ENCODE peak calls at places on chromosomes 7 and 10, in eight cellular contexts. X, C, S, J, G, V, W and A are unnamed samples.

GRCh38 chr7:3927446-3928110 is 626.5 kb downstream of the SDK1 start:
- DNase-seq in V (no peak), J (no peak), W (no peak), C (no peak), S (no peak), G (no peak), X (no peak), A (no peak)

GRCh38 chr7:16999541-17000266 is 117.9 kb upstream of the AGR3 start:
- DNase-seq in S (no peak), V (no peak), G (no peak), X (no peak), C (no peak), W (no peak), J (no peak), A (no peak)

GRCh38 chr10:64369885-64370773 is 848.9 kb downstream of the REEP3 start:
- DNase-seq in G (no peak), C (no peak), V (no peak), W (no peak), X (no peak), J (no peak), S (no peak), A (no peak)

GRCh38 chr10:107576746-107577145 is 412.2 kb upstream of the SORCS1 start:
- DNase-seq in C (no peak), G (no peak), J (no peak), X (no peak), V (no peak), W (peak; percentile 30), S (no peak), A (no peak)

GRCh38 chr10:59346321-59346720 is 16.0 kb downstream of the FAM13C start:
- DNase-seq in G (no peak), V (no peak), C (no peak), S (no peak), J (no peak), W (no peak), X (no peak), A (no peak)

GRCh38 chr10:27724287-27724686 is 21.3 kb downstream of the MKX start:
- DNase-seq in J (no peak), V (no peak), S (no peak), W (no peak), X (no peak), G (no peak), C (no peak), A (no peak)

GRCh38 chr7:70376561-70377031 is 755.3 kb upstream of the GALNT17 start:
- DNase-seq in S (no peak), C (no peak), G (no peak), J (no peak), W (no peak), X (no peak), V (no peak), A (no peak)

GRCh38 chr7:5677538-5678294 is 103.7 kb downstream of the RNF216 start:
- DNase-seq in G (peak; percentile 84), X (peak; percentile 61), J (peak; percentile 34), S (peak; percentile 84), W (peak; percentile 43), C (no peak), V (peak; percentile 88), A (peak; percentile 44)

GRCh38 chr7:27108390-27109127 is 6.1 kb upstream of the HOXA2 start:
- DNase-seq in S (peak; percentile 72), C (no peak), X (peak; percentile 63), W (no peak), V (peak; percentile 89), J (no peak), G (peak; percentile 85), A (no peak)

GRCh38 chr7:33072471-33072870 is 9.9 kb upstream of the NT5C3A start:
- DNase-seq in V (no peak), G (no peak), X (no peak), C (no peak), S (peak; percentile 69), J (no peak), W (no peak), A (peak; percentile 7)

GRCh38 chr10:78629773-78630172 is 439.0 kb upstream of the ZMIZ1 start:
- DNase-seq in S (no peak), V (no peak), G (no peak), W (no peak), C (no peak), J (no peak), X (no peak), A (no peak)

GRCh38 chr10:78639629-78640028 is 429.1 kb upstream of the ZMIZ1 start:
- DNase-seq in X (no peak), S (no peak), C (no peak), J (no peak), G (no peak), V (no peak), W (no peak), A (no peak)

GRCh38 chr10:78634835-78635234 is 433.9 kb upstream of the ZMIZ1 start:
- DNase-seq in W (no peak), J (no peak), G (no peak), S (no peak), C (no peak), V (no peak), X (no peak), A (no peak)

GRCh38 chr10:78630944-78631838 is 437.6 kb upstream of the ZMIZ1 start:
- DNase-seq in S (no peak), W (no peak), V (no peak), J (no peak), G (no peak), X (no peak), C (no peak), A (no peak)

GRCh38 chr10:78634389-78634815 is 434.4 kb upstream of the ZMIZ1 start:
- DNase-seq in X (no peak), G (no peak), J (no peak), W (no peak), S (no peak), C (no peak), V (no peak), A (no peak)
- TF ChIP-seq POLR2AphosphoS5 in X (no peak), G (no peak), J (no peak), W (no peak), S (no peak), C (no peak), V (no peak), A (no peak)

GRCh38 chr10:104259456-104259855 is 4.8 kb downstream of the GSTO1 start:
- DNase-seq in X (no peak), C (no peak), J (no peak), S (peak; percentile 27), G (no peak), W (no peak), V (no peak), A (no peak)
- TF ChIP-seq POLR2A in X (no peak), C (no peak), J (no peak), S (no peak), G (no peak), W (no peak), V (no peak), A (no peak)

GRCh38 chr7:106010331-106010730 is 47.3 kb downstream of the CDHR3 start:
- DNase-seq in J (no peak), C (no peak), V (no peak), W (no peak), X (no peak), S (no peak), G (no peak), A (no peak)

GRCh38 chr7:106009511-106010226 is 46.6 kb downstream of the CDHR3 start:
- DNase-seq in S (peak; percentile 84), C (peak; percentile 80), W (peak; percentile 90), G (peak; percentile 93), X (peak; percentile 90), V (peak; percentile 96), J (peak; percentile 63), A (peak; percentile 63)

GRCh38 chr7:106012935-106013439 is 49.9 kb downstream of the CDHR3 start:
- DNase-seq in C (no peak), S (no peak), V (no peak), J (no peak), G (no peak), W (no peak), X (no peak), A (no peak)

GRCh38 chr7:106012184-106012583 is 49.1 kb downstream of the CDHR3 start:
- DNase-seq in V (no peak), G (no peak), J (no peak), S (no peak), C (no peak), X (no peak), W (no peak), A (no peak)

DNA sequence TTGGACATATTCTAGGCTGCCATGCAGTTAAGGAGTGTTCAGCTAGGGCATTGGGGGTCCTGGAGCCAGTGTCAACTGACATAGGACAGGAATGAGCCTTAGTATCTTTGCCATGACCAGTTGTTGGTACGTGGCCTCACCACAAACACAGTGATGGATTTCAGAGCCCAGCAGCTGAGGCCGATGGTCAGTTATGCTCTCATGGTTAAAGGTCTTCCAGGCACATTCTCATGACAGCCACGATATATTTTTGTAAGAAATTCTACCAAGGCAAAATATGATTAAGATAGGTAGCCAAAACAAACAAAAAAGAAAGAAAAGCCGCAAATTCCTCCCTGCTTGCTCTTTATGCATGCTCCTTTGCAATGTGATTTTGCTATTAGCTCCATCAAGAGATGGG is 47.8 kb downstream of the CDHR3 start:
- DNase-seq in J (no peak), W (no peak), X (no peak), V (no peak), G (no peak), C (no peak), S (no peak), A (no peak)
- TF ChIP-seq POLR2AphosphoS5 in J (no peak), W (no peak), X (no peak), V (no peak), G (no peak), C (no peak), S (no peak), A (no peak)

GRCh38 chr10:46020344-46020656 is 10.1 kb downstream of the NCOA4 start:
- DNase-seq in V (no peak), J (no peak), X (no peak), W (no peak), G (no peak), S (no peak), C (no peak), A (no peak)

GRCh38 chr10:46026106-46026505 is 4.3 kb downstream of the NCOA4 start:
- DNase-seq in J (no peak), C (no peak), X (no peak), W (no peak), S (no peak), G (no peak), V (no peak), A (no peak)

GRCh38 chr10:46020871-46021553 is 9.4 kb downstream of the NCOA4 start:
- DNase-seq in V (no peak), X (no peak), G (no peak), C (no peak), W (no peak), J (no peak), S (no peak), A (no peak)

GRCh38 chr10:46024948-46025347 is 5.5 kb downstream of the NCOA4 start:
- DNase-seq in X (no peak), V (no peak), S (no peak), C (no peak), J (no peak), W (no peak), G (no peak), A (no peak)

DNA sequence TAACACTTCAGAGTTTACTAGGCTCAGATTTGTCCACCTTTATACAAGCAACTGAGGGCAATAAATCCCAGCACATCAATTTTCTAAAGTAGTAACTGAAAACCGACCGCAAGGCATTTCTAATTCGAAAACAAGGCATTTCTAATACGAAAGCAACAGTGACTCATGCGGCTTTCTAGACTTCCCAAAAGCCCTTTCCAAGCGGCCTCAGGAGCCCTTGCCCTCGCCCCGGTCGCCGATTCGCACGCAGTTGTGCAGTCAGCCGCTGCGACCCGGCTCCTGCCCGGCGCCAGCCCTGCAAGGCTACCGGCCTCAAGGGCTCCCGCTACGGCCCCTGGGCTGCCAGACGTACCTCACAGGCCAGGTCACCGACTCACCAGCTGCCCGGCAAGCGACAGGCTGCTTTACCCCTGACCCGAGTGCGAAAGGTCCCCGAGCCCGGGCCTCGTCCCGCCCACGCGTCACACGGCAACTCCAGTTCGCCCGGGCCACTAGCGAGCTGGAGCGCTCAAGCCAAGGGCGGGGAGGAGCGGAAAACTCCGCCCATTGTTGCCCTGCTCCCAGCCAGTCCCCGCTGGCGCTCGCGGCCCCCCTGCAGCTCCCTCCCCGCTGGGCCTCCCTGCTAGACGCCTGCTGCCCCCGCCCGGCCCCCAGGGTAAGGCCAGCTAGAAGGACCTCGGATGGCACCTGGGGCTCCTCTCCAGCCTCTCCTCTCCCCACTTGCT is 7.3 kb downstream of the NCOA4 start:
- DNase-seq in S (peak; percentile 95), J (peak; percentile 74), C (peak; percentile 80), G (peak; percentile 98), V (peak; percentile 93), X (peak; percentile 93), W (peak; percentile 91), A (peak; percentile 85)
- TF ChIP-seq POLR2A in S (no peak), J (no peak), C (no peak), G (no peak), V (no peak), X (peak; percentile 64), W (no peak), A (peak; percentile 47)